ENCODE peak calls at places on chromosomes 12 and 14, in seven cellular contexts. D is endothelial cell, J is fibroblast of the aortic adventitia, P is fibroblast of pulmonary artery, K is stomach, O is omental fat pad, B is HL-60. R is an unnamed sample.

GRCh38 chr12:115313929-115314328 is 630.0 kb upstream of the TBX3 start:
- DNase-seq in K (no peak), B (no peak), P (peak; percentile 60), J (peak; percentile 75), D (no peak), O (no peak), R (no peak)

GRCh38 chr12:46390881-46391280 is 18.3 kb upstream of the SLC38A2 start:
- DNase-seq in J (no peak), K (no peak), B (no peak), O (no peak), D (no peak), P (no peak), R (no peak)

GRCh38 chr12:90102957-90103652 is 394.5 kb upstream of the ATP2B1 start:
- DNase-seq in D (peak; percentile 6), K (no peak), O (no peak), P (peak; percentile 67), J (peak; percentile 62), B (no peak), R (no peak)

GRCh38 chr12:96989916-96990315 is 82.9 kb downstream of the NEDD1 start:
- DNase-seq in B (no peak), K (no peak), P (peak; percentile 10), O (no peak), D (peak; percentile 54), J (no peak), R (no peak)

GRCh38 chr14:73295198-73295796 is 58.0 kb downstream of the PAPLN start:
- DNase-seq in O (no peak), J (peak; percentile 62), P (peak; percentile 59), B (no peak), K (no peak), D (no peak), R (no peak)

GRCh38 chr12:103841690-103842584 is 903 bp upstream of the NT5DC3 start:
- DNase-seq in J (peak; percentile 31), P (no peak), D (peak; percentile 50), O (no peak), K (peak; percentile 29), B (no peak), R (peak; percentile 54)

GRCh38 chr14:68659021-68659931 is 133.6 kb downstream of the ZFP36L1 start:
- DNase-seq in O (no peak), K (no peak), B (no peak), J (no peak), D (no peak), P (peak; percentile 55), R (no peak)

GRCh38 chr14:74667758-74668157 is 45.1 kb downstream of the AREL1 start:
- DNase-seq in B (no peak), O (no peak), D (no peak), J (peak; percentile 90), K (no peak), P (peak; percentile 78), R (no peak)

GRCh38 chr12:91896725-91897515 is 248.7 kb downstream of the BTG1 start:
- DNase-seq in J (peak; percentile 82), D (no peak), P (peak; percentile 64), B (no peak), K (no peak), O (no peak), R (no peak)

GRCh38 chr12:93089805-93090569 is 160.9 kb upstream of the EEA1 start:
- DNase-seq in B (peak; percentile 89), O (no peak), P (peak; percentile 82), J (peak; percentile 71), K (no peak), D (no peak), R (peak; percentile 67)

GRCh38 chr12:39309516-39309915 is 133.4 kb downstream of the KIF21A start:
- DNase-seq in P (no peak), K (no peak), D (no peak), O (no peak), B (no peak), J (no peak), R (no peak)

GRCh38 chr12:42686514-42687172 is 97.1 kb upstream of the PRICKLE1 start:
- DNase-seq in B (no peak), D (no peak), P (no peak), J (no peak), K (no peak), O (no peak), R (no peak)

GRCh38 chr12:127241056-127241830 is 1025.7 kb upstream of the TMEM132C start:
- DNase-seq in O (no peak), P (peak; percentile 43), B (no peak), K (no peak), D (no peak), J (peak; percentile 46), R (no peak)

GRCh38 chr12:109301643-109302176 is 7.4 kb downstream of the FOXN4 start:
- DNase-seq in D (no peak), B (no peak), J (no peak), K (no peak), O (no peak), P (no peak), R (no peak)

GRCh38 chr12:110546339-110546738 is 36.8 kb downstream of the PPTC7 start:
- DNase-seq in O (no peak), D (no peak), J (peak; percentile 89), K (no peak), B (peak; percentile 38), P (peak; percentile 85), R (no peak)

GRCh38 chr12:113664224-113664681 is 192.6 kb upstream of the LHX5 start:
- DNase-seq in B (no peak), O (no peak), K (no peak), P (no peak), D (no peak), J (no peak), R (no peak)

GRCh38 chr12:38056701-38057689 is 259.6 kb upstream of the ALG10B start:
- DNase-seq in B (no peak), J (no peak), D (no peak), O (no peak), K (no peak), P (no peak), R (no peak)

GRCh38 chr14:99884834-99885648 is 91.8 kb downstream of the EML1 start:
- DNase-seq in P (peak; percentile 83), B (peak; percentile 8), K (no peak), J (peak; percentile 84), D (peak; percentile 22), O (no peak), R (no peak)

GRCh38 chr14:68864301-68864810 is 71.5 kb upstream of the ZFP36L1 start:
- DNase-seq in K (no peak), D (no peak), O (no peak), B (no peak), J (no peak), P (no peak), R (no peak)

GRCh38 chr12:98973395-98973794 is 328.3 kb downstream of the APAF1 start:
- DNase-seq in D (no peak), B (no peak), P (peak; percentile 10), J (peak; percentile 31), K (no peak), O (no peak), R (no peak)

GRCh38 chr14:74501135-74501614 is 7.6 kb downstream of the ISCA2 start:
- DNase-seq in B (no peak), O (peak; percentile 65), D (peak; percentile 71), J (peak; percentile 77), K (peak; percentile 70), P (peak; percentile 86), R (peak; percentile 34)

GRCh38 chr14:82676403-82676802 is 1142.8 kb upstream of the SEL1L start:
- DNase-seq in B (peak; percentile 51), O (no peak), P (no peak), J (no peak), D (no peak), K (no peak), R (no peak)

GRCh38 chr12:126534495-126534894 is 1469.3 kb downstream of the AACS start:
- DNase-seq in K (no peak), D (no peak), P (peak; percentile 24), O (no peak), B (no peak), J (peak; percentile 52), R (no peak)

GRCh38 chr12:85951823-85952222 is 77.7 kb downstream of the NTS start:
- DNase-seq in O (no peak), B (no peak), J (peak; percentile 51), K (no peak), D (no peak), P (peak; percentile 45), R (no peak)
- TF ChIP-seq CTCF in O (no peak), B (peak; percentile 29), J (peak; percentile 59), K (no peak), D (peak; percentile 68), P (peak; percentile 57), R (no peak)

GRCh38 chr12:121810833-121811433 is 7.1 kb downstream of the SETD1B start:
- DNase-seq in K (no peak), D (no peak), P (peak; percentile 21), B (no peak), J (peak; percentile 28), O (no peak), R (no peak)

GRCh38 chr12:121812921-121813896 is 9.4 kb downstream of the SETD1B start:
- DNase-seq in B (peak; percentile 78), D (no peak), K (peak; percentile 69), P (peak; percentile 39), O (no peak), J (peak; percentile 65), R (no peak)

GRCh38 chr12:121811434-121812319 is 7.9 kb downstream of the SETD1B start:
- DNase-seq in O (no peak), B (peak; percentile 81), P (peak; percentile 68), D (peak; percentile 90), J (peak; percentile 63), K (peak; percentile 77), R (no peak)

GRCh38 chr12:121813951-121814350 is 10.1 kb downstream of the SETD1B start:
- DNase-seq in B (no peak), O (no peak), J (no peak), D (no peak), K (no peak), P (no peak), R (no peak)

GRCh38 chr12:121812320-121812871 is 8.6 kb downstream of the SETD1B start:
- DNase-seq in D (peak; percentile 77), P (peak; percentile 68), J (peak; percentile 79), K (peak; percentile 87), B (no peak), O (no peak), R (no peak)
- TF ChIP-seq CTCF in D (no peak), P (no peak), J (no peak), K (no peak), B (no peak), O (no peak), R (peak; percentile 75)

DNA sequence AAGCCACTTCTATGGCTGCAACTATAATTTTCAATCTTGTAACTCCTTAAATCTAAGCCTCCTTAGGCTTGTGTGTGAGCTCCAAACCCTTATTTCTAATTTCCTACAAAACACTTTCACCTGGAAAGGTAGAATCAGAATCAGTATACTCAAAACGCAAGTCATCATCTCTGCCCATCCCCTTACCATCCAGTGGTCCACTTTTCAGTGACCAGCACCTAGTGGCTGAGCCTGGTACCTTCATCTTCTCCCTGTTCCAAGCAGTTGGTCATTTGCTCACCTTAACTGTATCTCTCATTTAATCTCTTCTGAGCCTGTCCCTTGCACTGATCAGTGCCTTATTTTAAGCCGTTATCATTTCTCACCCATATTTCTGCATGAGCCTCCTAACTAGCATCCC is 107.9 kb downstream of the PPM1H start:
- DNase-seq in D (no peak), P (no peak), O (no peak), K (no peak), J (no peak), B (no peak), R (no peak)
- TF ChIP-seq CTCF in D (peak; percentile 39), P (no peak), O (no peak), K (no peak), J (peak; percentile 9), B (no peak), R (peak; percentile 12)

DNA sequence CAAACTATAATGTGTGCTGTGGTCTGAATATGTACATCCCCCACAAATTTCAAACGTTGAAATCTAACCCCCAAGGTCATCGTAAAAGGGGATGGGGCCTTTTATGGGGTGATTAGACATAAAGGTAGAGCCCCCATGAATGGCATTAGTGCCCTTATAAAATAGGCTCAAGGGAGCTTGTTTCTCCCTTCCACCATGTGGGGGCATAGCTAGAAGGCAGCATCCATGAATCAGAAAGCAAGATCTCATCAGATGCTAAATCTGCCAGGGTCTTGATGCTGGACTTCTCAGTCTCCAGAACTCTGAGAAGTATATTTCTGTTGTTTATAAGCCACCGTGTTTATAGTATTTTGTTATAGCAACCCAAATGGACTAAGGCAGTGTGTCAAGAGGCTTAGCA is 33.4 kb upstream of the IGF1 start:
- DNase-seq in D (no peak), K (no peak), O (no peak), J (no peak), B (no peak), P (no peak), R (no peak)
- TF ChIP-seq CTCF in D (no peak), K (no peak), O (no peak), J (no peak), B (no peak), P (no peak), R (no peak)

R was measured in CD14-positive monocyte.